ENCODE peak calls at places on chromosomes 5 and 9, in seven cellular contexts. F, Q, Z, T, H, O and R are unnamed samples.

GRCh38 chr5:135343417-135343816 is 55.6 kb downstream of the MACROH2A1 start:
- DNase-seq in F (no peak), Q (no peak), Z (no peak), T (no peak), H (no peak), O (no peak), R (no peak)

GRCh38 chr5:65199988-65200668 is 281.6 kb downstream of the ADAMTS6 start:
- DNase-seq in F (no peak), Q (no peak), Z (no peak), T (no peak), H (no peak), O (no peak), R (no peak)

GRCh38 chr5:80275347-80275746 is 19.5 kb upstream of the SERINC5 start:
- DNase-seq in F (no peak), Q (peak), Z (no peak), T (no peak), H (peak), O (no peak), R (peak)

GRCh38 chr5:112757468-112758208 is 20.0 kb downstream of the APC start:
- DNase-seq in F (no peak), Q (peak), Z (no peak), T (peak), H (no peak), O (no peak), R (no peak)

GRCh38 chr5:170963521-170963920 is 101.7 kb downstream of the RANBP17 start:
- DNase-seq in F (no peak), Q (no peak), Z (no peak), T (no peak), H (no peak), O (no peak), R (no peak)

GRCh38 chr5:114988096-114988495 is 181.6 kb downstream of the TRIM36 start:
- DNase-seq in F (no peak), Q (no peak), Z (no peak), T (no peak), H (no peak), O (no peak), R (no peak)

GRCh38 chr5:45098483-45098882 is 289.7 kb downstream of the MRPS30 start:
- DNase-seq in F (no peak), Q (no peak), Z (no peak), T (no peak), H (no peak), O (no peak), R (no peak)

GRCh38 chr5:150113047-150113744 is 26.8 kb upstream of the CSF1R start:
- DNase-seq in F (no peak), Q (no peak), Z (peak), T (no peak), H (peak), O (no peak), R (no peak)

GRCh38 chr9:109906766-109907382 is 126.9 kb downstream of the PALM2AKAP2 start:
- DNase-seq in F (no peak), Q (no peak), Z (no peak), T (no peak), H (no peak), O (no peak), R (no peak)

GRCh38 chr5:172594867-172595466 is 46.1 kb upstream of the NEURL1B start:
- DNase-seq in F (no peak), Q (no peak), Z (no peak), T (no peak), H (no peak), O (no peak), R (no peak)

GRCh38 chr5:77329664-77330430 is 119.4 kb downstream of the PDE8B start:
- DNase-seq in F (no peak), Q (no peak), Z (no peak), T (no peak), H (no peak), O (no peak), R (no peak)

GRCh38 chr5:14767942-14768837 is 103.4 kb downstream of the ANKH start:
- DNase-seq in F (no peak), Q (no peak), Z (no peak), T (no peak), H (no peak), O (no peak), R (no peak)

GRCh38 chr9:104923289-104923688 is 4.7 kb downstream of the ABCA1 start:
- DNase-seq in F (no peak), Q (no peak), Z (no peak), T (no peak), H (no peak), O (no peak), R (no peak)

GRCh38 chr9:131072871-131073237 is 23.5 kb upstream of the AIF1L start:
- DNase-seq in F (no peak), Q (no peak), Z (no peak), T (no peak), H (no peak), O (no peak), R (no peak)

GRCh38 chr5:93163010-93163663 is 417.9 kb downstream of the NR2F1-AS1 start:
- DNase-seq in F (no peak), Q (peak), Z (no peak), T (peak), H (no peak), O (peak), R (no peak)

GRCh38 chr5:133861161-133861737 is 107.2 kb downstream of the C5orf15 start:
- DNase-seq in F (no peak), Q (no peak), Z (no peak), T (no peak), H (no peak), O (no peak), R (peak)

GRCh38 chr5:141677415-141677814 is 4.6 kb downstream of the ARAP3 start:
- DNase-seq in F (no peak), Q (no peak), Z (no peak), T (no peak), H (peak), O (no peak), R (peak)

GRCh38 chr5:8676731-8677130 is 807.8 kb downstream of the MTRR start:
- DNase-seq in F (no peak), Q (no peak), Z (no peak), T (no peak), H (no peak), O (no peak), R (no peak)

GRCh38 chr5:73899055-73899454 is 273.1 kb downstream of the ARHGEF28 start:
- DNase-seq in F (no peak), Q (no peak), Z (no peak), T (no peak), H (no peak), O (no peak), R (no peak)

GRCh38 chr5:72402959-72403628 is 82.9 kb downstream of the PTCD2 start:
- DNase-seq in F (no peak), Q (peak), Z (no peak), T (no peak), H (peak), O (no peak), R (peak)

GRCh38 chr9:137306546-137307254 is 4.6 kb upstream of the NRARP start:
- DNase-seq in F (no peak), Q (no peak), Z (peak), T (no peak), H (peak), O (no peak), R (no peak)

GRCh38 chr9:33117816-33118215 is 41.3 kb upstream of the SMU1 start:
- DNase-seq in F (no peak), Q (no peak), Z (no peak), T (no peak), H (no peak), O (no peak), R (no peak)

GRCh38 chr5:10607666-10608442 is 44.0 kb downstream of the ANKRD33B start:
- DNase-seq in F (peak), Q (no peak), Z (no peak), T (no peak), H (no peak), O (no peak), R (peak)

GRCh38 chr9:129759804-129760502 is 7.1 kb upstream of the PTGES start:
- DNase-seq in F (no peak), Q (no peak), Z (no peak), T (no peak), H (no peak), O (no peak), R (no peak)

GRCh38 chr5:54311178-54311811 is 922 bp upstream of the ARL15 start:
- DNase-seq in F (no peak), Q (no peak), Z (no peak), T (no peak), H (no peak), O (no peak), R (no peak)

GRCh38 chr9:100091650-100092049 is 7.2 kb downstream of the ERP44 start:
- DNase-seq in F (no peak), Q (no peak), Z (no peak), T (no peak), H (no peak), O (no peak), R (no peak)

GRCh38 chr9:104921067-104921741 is 6.8 kb downstream of the ABCA1 start:
- DNase-seq in F (no peak), Q (no peak), Z (no peak), T (no peak), H (no peak), O (no peak), R (no peak)

GRCh38 chr9:79581388-79581787 is 9.6 kb downstream of the TLE4 start:
- DNase-seq in F (peak), Q (no peak), Z (no peak), T (no peak), H (no peak), O (no peak), R (no peak)

GRCh38 chr5:1064383-1065142 is 47.3 kb downstream of the SLC12A7 start:
- DNase-seq in F (no peak), Q (no peak), Z (no peak), T (no peak), H (no peak), O (no peak), R (no peak)

GRCh38 chr5:1066676-1067075 is 45.2 kb downstream of the SLC12A7 start:
- DNase-seq in F (no peak), Q (no peak), Z (no peak), T (no peak), H (no peak), O (no peak), R (no peak)

GRCh38 chr5:1065143-1065750 is 46.6 kb downstream of the SLC12A7 start:
- DNase-seq in F (no peak), Q (no peak), Z (no peak), T (no peak), H (no peak), O (no peak), R (no peak)

GRCh38 chr5:1067141-1068121 is 44.4 kb downstream of the SLC12A7 start:
- DNase-seq in F (no peak), Q (no peak), Z (no peak), T (no peak), H (no peak), O (no peak), R (no peak)

DNA sequence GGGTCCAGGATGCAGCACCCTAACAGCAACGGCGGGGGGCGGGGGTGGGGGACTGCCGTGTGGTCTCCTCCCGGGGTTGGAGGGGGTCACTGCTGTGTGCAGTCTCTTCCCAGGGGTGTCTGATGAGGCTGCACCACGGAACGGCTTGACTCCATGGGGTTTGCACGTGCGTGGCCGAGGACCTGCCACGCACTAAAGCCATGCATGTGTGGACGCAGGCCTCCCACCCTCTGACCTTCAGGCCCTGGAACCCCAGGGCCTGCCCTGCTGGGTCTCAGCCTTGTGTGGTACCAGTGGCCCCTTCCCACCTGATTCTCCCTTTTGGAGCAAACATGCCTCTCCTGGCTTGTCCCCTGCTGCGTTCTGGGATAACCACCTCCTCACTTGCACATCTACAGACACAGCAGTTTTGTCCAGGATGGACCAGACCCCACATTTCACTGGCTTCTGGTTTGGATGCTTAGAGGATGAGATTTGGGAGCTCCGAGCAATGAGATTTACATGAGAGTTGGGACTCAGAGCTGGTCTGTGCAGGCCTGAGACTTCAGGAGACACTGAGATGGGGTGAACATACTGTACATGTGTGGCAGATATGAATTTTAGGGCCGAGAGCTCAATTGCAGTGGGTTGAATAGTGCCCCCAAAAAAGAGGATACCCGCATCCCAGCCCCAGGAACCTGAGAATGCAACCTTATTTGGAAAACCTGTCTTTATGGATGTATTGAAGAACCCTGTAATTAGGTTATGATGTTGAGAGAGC is 45.8 kb downstream of the SLC12A7 start:
- DNase-seq in F (no peak), Q (no peak), Z (no peak), T (no peak), H (no peak), O (no peak), R (no peak)
- TF ChIP-seq CTCF in F (no peak), Q (no peak), Z (no peak), T (no peak), H (no peak), O (no peak), R (no peak)

GRCh38 chr5:140175367-140176027 is 509 bp downstream of the CYSTM1 start:
- DNase-seq in F (peak), Q (peak), Z (peak), T (no peak), H (peak), O (no peak), R (peak)
- TF ChIP-seq CTCF in F (no peak), Q (no peak), Z (no peak), T (no peak), H (no peak), O (no peak), R (peak)

GRCh38 chr5:180646963-180647305 is 2.5 kb downstream of the FLT4 start:
- DNase-seq in F (no peak), Q (no peak), Z (no peak), T (no peak), H (peak), O (no peak), R (no peak)

GRCh38 chr5:180647941-180648500 is 1.4 kb downstream of the FLT4 start:
- DNase-seq in F (no peak), Q (no peak), Z (no peak), T (no peak), H (peak), O (no peak), R (no peak)

GRCh38 chr5:180649297-180650039 is at the start of gene FLT4:
- DNase-seq in F (no peak), Q (no peak), Z (no peak), T (no peak), H (no peak), O (no peak), R (no peak)

GRCh38 chr5:180647465-180647864 is 1.9 kb downstream of the FLT4 start:
- DNase-seq in F (no peak), Q (no peak), Z (no peak), T (no peak), H (no peak), O (no peak), R (no peak)

DNA sequence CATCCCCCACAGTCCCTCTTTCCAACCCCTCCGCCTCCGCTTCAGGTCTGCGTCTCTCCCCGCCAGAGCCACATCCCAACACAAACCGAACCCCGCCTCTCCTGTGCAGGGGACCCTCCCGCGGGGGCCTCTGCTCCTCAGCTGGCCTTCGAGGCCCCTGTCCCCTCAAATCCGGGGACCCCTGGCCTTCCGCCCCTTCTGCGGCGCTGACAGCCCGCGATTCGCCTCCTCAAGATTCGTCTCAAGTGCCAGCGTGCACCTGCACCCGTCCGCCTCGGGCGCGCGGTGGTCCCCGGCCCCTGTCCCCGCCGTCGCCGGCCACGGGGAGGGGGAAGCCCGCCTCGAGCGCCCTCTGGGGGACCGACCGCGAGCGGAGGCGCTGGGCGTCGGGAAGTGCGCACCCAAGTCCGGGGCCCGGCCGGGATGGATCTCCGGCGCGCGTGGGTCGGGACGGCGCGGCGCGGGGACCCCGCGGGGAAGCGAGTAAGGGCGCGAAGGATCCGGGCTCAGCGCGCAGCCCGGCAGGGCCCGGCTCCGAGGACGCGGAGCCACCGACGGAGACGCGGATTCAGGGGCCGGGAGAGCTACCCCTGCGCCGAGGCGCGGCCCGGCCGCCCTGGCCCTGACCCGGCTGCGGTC is 623 bp downstream of the FLT4 start:
- DNase-seq in F (no peak), Q (no peak), Z (no peak), T (no peak), H (peak), O (no peak), R (peak)
- TF ChIP-seq CTCF in F (no peak), Q (no peak), Z (no peak), T (no peak), H (peak), O (no peak), R (peak)

GRCh38 chr9:72843525-72844439 is 109.1 kb downstream of the ALDH1A1 start:
- DNase-seq in F (no peak), Q (peak), Z (no peak), T (no peak), H (peak), O (no peak), R (no peak)

GRCh38 chr9:72839140-72839539 is 113.7 kb downstream of the ALDH1A1 start:
- DNase-seq in F (no peak), Q (no peak), Z (no peak), T (no peak), H (no peak), O (no peak), R (no peak)

DNA sequence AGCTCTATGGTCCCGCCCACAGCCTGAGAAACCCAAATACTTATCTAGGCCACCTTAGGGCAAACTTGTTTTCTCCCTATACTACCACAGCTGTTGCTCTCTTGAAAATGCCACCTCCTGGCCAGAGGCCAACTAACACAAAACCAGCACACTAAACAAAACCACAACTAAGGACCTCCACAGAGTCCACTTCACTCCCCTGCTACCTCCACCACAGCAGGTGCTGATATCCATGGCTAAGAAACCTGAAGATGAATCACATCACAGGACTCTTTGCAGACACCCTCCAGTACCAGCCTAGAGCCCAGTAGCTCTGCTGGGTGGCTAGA is 108.4 kb downstream of the ALDH1A1 start:
- DNase-seq in F (no peak), Q (no peak), Z (no peak), T (no peak), H (no peak), O (no peak), R (no peak)
- TF ChIP-seq CTCF in F (no peak), Q (no peak), Z (no peak), T (no peak), H (peak), O (no peak), R (no peak)

DNA sequence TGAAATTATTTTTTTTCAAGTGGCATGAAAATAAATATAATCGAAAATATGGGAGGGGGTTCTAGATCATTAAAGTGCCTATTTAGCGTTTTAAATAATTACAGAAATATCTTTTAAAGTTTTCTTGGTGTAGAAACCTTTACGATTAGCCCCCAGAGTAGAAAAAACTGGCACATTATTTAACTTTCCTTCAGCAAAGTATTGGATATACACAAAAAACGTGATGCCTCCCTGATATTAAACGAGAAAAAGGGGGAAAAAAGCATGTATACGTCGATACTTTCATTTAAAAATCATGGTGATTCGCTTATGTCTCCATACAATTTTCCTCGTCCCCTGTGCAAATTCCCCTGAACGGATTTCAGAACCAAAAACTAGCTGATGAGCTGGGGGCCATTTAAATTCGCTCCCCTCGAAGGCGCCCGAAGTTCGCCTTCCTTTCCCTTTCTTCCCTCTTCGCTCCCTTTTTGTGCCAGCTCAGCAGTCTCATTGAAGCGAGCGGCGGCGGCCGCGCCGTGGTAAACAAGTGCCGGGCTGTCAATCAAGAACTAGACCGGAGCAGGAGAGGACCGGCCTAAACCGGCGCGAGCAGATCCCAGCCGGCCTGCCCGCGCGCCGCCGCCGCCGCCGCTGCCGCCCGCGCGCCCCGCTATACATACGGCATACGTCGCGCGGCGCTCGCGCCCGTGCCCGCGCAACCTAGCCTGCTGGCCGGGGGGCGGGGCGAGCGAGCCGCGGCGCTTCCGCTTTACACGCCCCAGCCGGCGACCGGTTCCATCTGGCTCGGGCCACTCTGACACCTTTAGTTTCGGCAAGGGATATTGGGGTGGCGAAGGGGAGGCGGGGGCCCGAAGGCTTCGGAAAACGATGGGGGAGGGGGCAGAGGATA is 3.3 kb downstream of the ARRDC3 start:
- DNase-seq in F (peak), Q (peak), Z (peak), T (peak), H (peak), O (peak), R (peak)
- TF ChIP-seq CTCF in F (no peak), Q (no peak), Z (no peak), T (no peak), H (no peak), O (no peak), R (no peak)

GRCh38 chr5:40957048-40957447 is 47.8 kb downstream of the C7 start:
- DNase-seq in F (no peak), Q (no peak), Z (no peak), T (no peak), H (no peak), O (no peak), R (no peak)

GRCh38 chr5:40960027-40960426 is 50.7 kb downstream of the C7 start:
- DNase-seq in F (no peak), Q (no peak), Z (no peak), T (no peak), H (no peak), O (no peak), R (no peak)

GRCh38 chr5:40958811-40959210 is 49.5 kb downstream of the C7 start:
- DNase-seq in F (no peak), Q (no peak), Z (no peak), T (no peak), H (no peak), O (no peak), R (no peak)

GRCh38 chr5:40962207-40962955 is 53.1 kb downstream of the C7 start:
- DNase-seq in F (no peak), Q (no peak), Z (no peak), T (no peak), H (no peak), O (no peak), R (no peak)
- TF ChIP-seq CTCF in F (no peak), Q (no peak), Z (no peak), T (no peak), H (no peak), O (no peak), R (no peak)